ENCODE peak calls at places on chromosome 15, in four cellular contexts. K is heart right ventricle; M is WERI-Rb-1; U is CD8-positive, alpha-beta T cell. G is an unnamed sample.

GRCh38 chr15:100878601-100879000 is 1.0 kb upstream of the ALDH1A3 start:
- DNase-seq in K (no peak), M (no peak), U (no peak), G (no peak)

GRCh38 chr15:100726426-100727190 is 124.2 kb downstream of the ASB7 start:
- DNase-seq in K (no peak), M (no peak), U (no peak), G (no peak)

GRCh38 chr15:34436956-34437442 is 609 bp downstream of the GOLGA8A start:
- DNase-seq in K (peak; percentile 54), M (peak; percentile 54), U (peak; percentile 39), G (no peak)

GRCh38 chr15:79458491-79458890 is 26.4 kb downstream of the MINAR1 start:
- DNase-seq in K (no peak), M (no peak), U (no peak), G (no peak)

GRCh38 chr15:52011711-52012144 is 7.3 kb upstream of the MAPK6 start:
- DNase-seq in K (no peak), M (no peak), U (no peak), G (no peak)

GRCh38 chr15:57334257-57334656 is 42.0 kb upstream of the CGNL1 start:
- DNase-seq in K (no peak), M (no peak), U (no peak), G (no peak)

GRCh38 chr15:94709319-94709718 is 478.0 kb downstream of the MCTP2 start:
- DNase-seq in K (no peak), M (no peak), U (no peak), G (no peak)

GRCh38 chr15:76983588-76984379 is 11.1 kb upstream of the PSTPIP1 start:
- DNase-seq in K (no peak), M (no peak), U (no peak), G (no peak)

GRCh38 chr15:34456658-34457057 is 19.1 kb upstream of the GOLGA8A start:
- DNase-seq in K (no peak), M (no peak), U (no peak), G (no peak)

GRCh38 chr15:77025941-77026411 is 31.1 kb downstream of the PSTPIP1 start:
- DNase-seq in K (no peak), M (no peak), U (no peak), G (no peak)

GRCh38 chr15:52492132-52492531 is 36.5 kb downstream of the MYO5A start:
- DNase-seq in K (no peak), M (no peak), U (no peak), G (no peak)

GRCh38 chr15:98263787-98264186 is 303.3 kb downstream of the ARRDC4 start:
- DNase-seq in K (no peak), M (no peak), U (no peak), G (no peak)

GRCh38 chr15:36877796-36878744 is 222.3 kb downstream of the MEIS2 start:
- DNase-seq in K (peak; percentile 28), M (no peak), U (no peak), G (no peak)

GRCh38 chr15:80747317-80748053 is 31.7 kb upstream of the CEMIP start:
- DNase-seq in K (no peak), M (no peak), U (no peak), G (no peak)

GRCh38 chr15:63191895-63192603 is 2.6 kb downstream of the RAB8B start:
- DNase-seq in K (no peak), M (no peak), U (peak; percentile 74), G (no peak)

GRCh38 chr15:93286456-93286855 is 197.4 kb upstream of the RGMA start:
- DNase-seq in K (no peak), M (no peak), U (no peak), G (no peak)

GRCh38 chr15:83732196-83732595 is 78.3 kb downstream of the ADAMTSL3 start:
- DNase-seq in K (no peak), M (no peak), U (no peak), G (no peak)

GRCh38 chr15:62075595-62076279 is 9.0 kb downstream of the C2CD4A start:
- DNase-seq in K (no peak), M (no peak), U (no peak), G (no peak)

GRCh38 chr15:92561754-92562153 is 93.8 kb downstream of the FAM174B start:
- DNase-seq in K (no peak), M (no peak), U (no peak), G (no peak)

GRCh38 chr15:29057856-29058255 is 172.1 kb downstream of the APBA2 start:
- DNase-seq in K (no peak), M (no peak), U (no peak), G (no peak)

GRCh38 chr15:93451265-93451664 is 362.3 kb upstream of the RGMA start:
- DNase-seq in K (no peak), M (no peak), U (no peak), G (no peak)

GRCh38 chr15:29669823-29670222 is 152.4 kb downstream of the TJP1 start:
- DNase-seq in K (no peak), M (no peak), U (no peak), G (peak; percentile 23)

GRCh38 chr15:41258706-41259471 is 27.8 kb downstream of the CHP1 start:
- DNase-seq in K (no peak), M (no peak), U (no peak), G (no peak)

GRCh38 chr15:39919396-39919739 is 698 bp downstream of the GPR176 start:
- DNase-seq in K (no peak), M (no peak), U (no peak), G (no peak)

GRCh38 chr15:50148362-50148963 is 29.4 kb upstream of the ATP8B4 start:
- DNase-seq in K (no peak), M (peak; percentile 85), U (no peak), G (no peak)

GRCh38 chr15:94287794-94288246 is 56.5 kb downstream of the MCTP2 start:
- DNase-seq in K (no peak), M (no peak), U (peak; percentile 54), G (no peak)

GRCh38 chr15:73986055-73986775 is 5.9 kb downstream of the STOML1 start:
- DNase-seq in K (no peak), M (no peak), U (no peak), G (no peak)

GRCh38 chr15:40055576-40056293 is 16.8 kb upstream of the SRP14 start:
- DNase-seq in K (peak; percentile 72), M (no peak), U (no peak), G (no peak)

GRCh38 chr15:99017322-99017701 is 9.7 kb upstream of the PGPEP1L start:
- DNase-seq in K (no peak), M (peak; percentile 43), U (no peak), G (no peak)

GRCh38 chr15:40038267-40038653 is 721 bp downstream of the SRP14 start:
- DNase-seq in K (no peak), M (no peak), U (no peak), G (no peak)

DNA sequence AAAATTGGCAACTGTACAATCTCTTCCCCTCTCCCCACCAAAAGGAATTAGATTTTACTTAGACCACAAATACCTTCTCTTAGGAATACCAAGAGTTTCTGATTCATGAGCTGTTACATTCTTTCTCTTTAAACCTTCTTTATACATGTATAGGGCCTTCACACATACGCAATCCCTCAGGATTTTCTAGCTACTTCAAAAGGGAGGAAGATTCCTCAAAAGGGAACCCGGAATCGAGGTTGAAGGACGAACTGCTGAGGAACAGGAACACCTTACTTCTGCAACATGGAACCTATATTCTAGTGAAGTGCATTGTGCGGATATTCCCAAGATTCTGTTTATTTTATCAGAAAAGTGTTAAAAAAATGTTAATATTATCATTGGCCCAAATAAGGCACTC is 52.3 kb downstream of the GABRB3 start:
- DNase-seq in K (no peak), M (no peak), U (no peak), G (no peak)
- H3K27ac ChIP-seq in K (no peak overlapping the region), M (no peak overlapping the region), U (no peak overlapping the region), G (no peak overlapping the region)

DNA sequence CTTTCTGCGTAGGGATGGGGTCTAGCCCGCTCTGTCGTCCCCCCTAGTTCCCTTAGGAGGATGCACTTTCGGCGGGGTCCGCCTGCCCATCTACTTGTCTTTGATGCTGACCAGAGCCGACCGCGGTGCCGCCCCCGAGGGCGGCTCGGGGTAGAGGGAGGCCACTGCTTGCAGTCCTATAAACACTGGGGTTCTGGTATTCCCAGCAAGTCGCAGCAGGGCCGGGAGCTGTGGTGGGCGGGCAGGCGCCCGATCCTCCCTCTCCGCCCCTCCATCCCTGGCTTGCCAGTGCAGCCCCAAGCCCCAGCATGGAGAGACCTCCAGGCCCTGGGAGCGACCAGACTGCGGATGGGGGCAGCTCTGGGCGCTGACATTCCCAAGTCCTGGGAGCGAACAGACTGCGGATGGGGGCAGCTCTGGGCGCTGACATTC is 830 bp downstream of the SEMA4B start:
- DNase-seq in K (no peak), M (no peak), U (no peak), G (no peak)
- H3K27ac ChIP-seq in K (peak overlapping the region; percentile 81), M (peak overlapping the region; percentile 97), U (peak overlapping the region; percentile 60), G (peak overlapping the region; percentile 82)

GRCh38 chr15:72180771-72181324 is 16.7 kb downstream of the GRAMD2A start:
- DNase-seq in K (no peak), M (no peak), U (no peak), G (no peak)
- H3K27ac ChIP-seq in K (no peak overlapping the region), M (no peak overlapping the region), U (no peak overlapping the region), G (peak overlapping the region; percentile 77)

DNA sequence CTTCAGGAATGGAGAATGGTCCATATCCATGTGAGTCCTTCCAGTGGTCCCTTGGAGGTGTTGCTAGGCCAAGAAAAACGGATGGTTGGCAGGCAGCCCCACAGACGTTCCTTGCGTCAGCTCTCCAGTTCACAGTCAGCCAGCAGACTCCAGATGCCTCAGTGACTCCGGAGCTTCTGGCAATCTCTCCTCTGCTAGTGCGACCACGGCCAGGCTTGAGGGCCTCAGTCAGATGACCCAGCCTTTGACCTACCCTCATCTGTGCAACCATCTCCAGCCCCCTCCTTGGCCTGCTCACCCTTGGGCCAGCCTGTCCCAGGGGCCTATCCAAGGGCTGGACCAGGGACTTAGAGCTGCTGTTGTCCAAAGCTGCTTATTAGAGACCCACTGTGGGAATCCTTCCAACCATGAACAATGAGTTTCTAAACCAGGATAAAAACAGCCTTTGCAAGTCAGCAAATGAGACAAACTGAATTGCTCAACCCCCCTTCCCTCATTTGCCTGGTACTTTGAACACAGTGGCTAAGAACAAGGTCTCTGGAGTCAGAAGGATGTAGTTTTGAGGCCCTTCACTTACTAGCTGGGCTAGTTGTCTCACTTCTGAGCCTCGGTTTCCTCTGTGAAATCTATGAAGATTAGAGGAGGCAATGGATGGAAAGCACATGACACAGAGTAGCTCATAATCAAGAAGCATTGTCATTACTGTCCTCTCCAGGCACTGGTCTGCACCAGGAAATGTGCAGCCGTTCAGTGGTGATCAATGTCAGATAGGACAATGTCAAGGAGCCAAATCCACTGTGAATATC is 44.8 kb downstream of the ANP32A start:
- DNase-seq in K (peak; percentile 85), M (no peak), U (no peak), G (peak; percentile 73)
- H3K27ac ChIP-seq in K (peak overlapping the region; percentile 77), M (no peak overlapping the region), U (no peak overlapping the region), G (peak overlapping the region; percentile 87)

G was measured in caudate nucleus.